ENCODE peak calls at places on chromosomes 6 and 20, in nine cellular contexts. J is dorsolateral prefrontal cortex; W is brain microvascular endothelial cell; M is NCI-H2227 treated with DMSO at 0.1 percent for 48 hours; P is activated T-helper 1 cell treated with anti-CD3 and anti-CD28 coated beads, Interleukin-2, amount 50 U/mL, for 16 hours; Q is heart left ventricle; X is GM12865; Z is hypothalamus; C is ELR. S is an unnamed sample.

GRCh38 chr6:107080036-107080435 is 35.3 kb downstream of the BEND3 start:
- DNase-seq in J (no peak), W (no peak), M (no peak), P (no peak), Q (no peak), X (peak), Z (no peak), C (peak), S (no peak)

GRCh38 chr6:13357551-13358075 is 29.3 kb upstream of the TBC1D7 start:
- DNase-seq in J (peak), W (no peak), M (peak), P (no peak), Q (no peak), X (peak), Z (peak), C (peak), S (no peak)

GRCh38 chr6:36160147-36160760 is 29.9 kb downstream of the MAPK13 start:
- DNase-seq in J (no peak), W (peak), M (no peak), P (no peak), Q (no peak), X (no peak), Z (no peak), C (peak), S (no peak)

GRCh38 chr6:143064996-143065683 is 4.5 kb downstream of the AIG1 start:
- DNase-seq in J (no peak), W (no peak), M (no peak), P (no peak), Q (no peak), X (no peak), Z (no peak), C (peak), S (no peak)

GRCh38 chr20:53857723-53858236 is 212.6 kb downstream of the BCAS1 start:
- DNase-seq in J (no peak), W (no peak), M (peak), P (no peak), Q (no peak), X (no peak), Z (no peak), C (no peak), S (no peak)

GRCh38 chr6:18212231-18212630 is 52.1 kb downstream of the DEK start:
- DNase-seq in J (no peak), W (no peak), M (no peak), P (no peak), Q (no peak), X (no peak), Z (no peak), C (no peak), S (no peak)

GRCh38 chr20:64143018-64143801 is 21.0 kb upstream of the MYT1 start:
- DNase-seq in J (no peak), W (no peak), M (no peak), P (no peak), Q (peak), X (no peak), Z (no peak), C (no peak), S (peak)

GRCh38 chr6:170152989-170153388 is 137.9 kb downstream of the DLL1 start:
- DNase-seq in J (no peak), W (no peak), M (no peak), P (no peak), Q (peak), X (no peak), Z (no peak), C (no peak), S (no peak)

GRCh38 chr6:128284128-128284527 is 236.3 kb downstream of the PTPRK start:
- DNase-seq in J (no peak), W (no peak), M (no peak), P (no peak), Q (no peak), X (no peak), Z (no peak), C (peak), S (no peak)

GRCh38 chr20:37296371-37296770 is 6.9 kb downstream of the MANBAL start:
- DNase-seq in J (no peak), W (no peak), M (no peak), P (no peak), Q (no peak), X (no peak), Z (no peak), C (no peak), S (no peak)

GRCh38 chr6:168096271-168096764 is 17.3 kb upstream of the FRMD1 start:
- DNase-seq in J (no peak), W (no peak), M (no peak), P (no peak), Q (peak), X (no peak), Z (no peak), C (no peak), S (no peak)